ENCODE peak calls at places on chromosomes 7 and 10, in six cellular contexts. One of them, this sample, is unnamed.

GRCh38 chr10:6542999-6543430 is 37.1 kb downstream of the PRKCQ start:
- DNase-seq in ovary: no peak
- DNase-seq in endodermal cell: peak
- DNase-seq in fibroblast of lung: no peak
- DNase-seq in stomach: no peak
- DNase-seq in AG04450: no peak
- DNase-seq in this sample: no peak

GRCh38 chr10:35259769-35260397 is 76.4 kb upstream of the CCNY start:
- DNase-seq in ovary: no peak
- DNase-seq in endodermal cell: no peak
- DNase-seq in fibroblast of lung: peak
- DNase-seq in stomach: no peak
- DNase-seq in AG04450: peak
- DNase-seq in this sample: no peak

GRCh38 chr7:43511029-43511428 is 71.9 kb upstream of the STK17A start:
- DNase-seq in ovary: no peak
- DNase-seq in endodermal cell: peak
- DNase-seq in fibroblast of lung: no peak
- DNase-seq in stomach: no peak
- DNase-seq in AG04450: no peak
- DNase-seq in this sample: no peak

GRCh38 chr7:157795631-157796030 is 458.8 kb downstream of the DNAJB6 start:
- DNase-seq in ovary: no peak
- DNase-seq in endodermal cell: no peak
- DNase-seq in fibroblast of lung: no peak
- DNase-seq in stomach: no peak
- DNase-seq in AG04450: no peak
- DNase-seq in this sample: no peak

GRCh38 chr10:71214641-71215160 is 2.3 kb downstream of the UNC5B start:
- DNase-seq in ovary: no peak
- DNase-seq in endodermal cell: no peak
- DNase-seq in fibroblast of lung: no peak
- DNase-seq in stomach: peak
- DNase-seq in AG04450: no peak
- DNase-seq in this sample: no peak

GRCh38 chr10:124149681-124150080 is 56.3 kb upstream of the CHST15 start:
- DNase-seq in ovary: no peak
- DNase-seq in endodermal cell: peak
- DNase-seq in fibroblast of lung: no peak
- DNase-seq in stomach: no peak
- DNase-seq in AG04450: no peak
- DNase-seq in this sample: no peak

GRCh38 chr7:30032310-30033125 is 4.3 kb downstream of the PLEKHA8 start:
- DNase-seq in ovary: no peak
- DNase-seq in endodermal cell: no peak
- DNase-seq in fibroblast of lung: peak
- DNase-seq in stomach: no peak
- DNase-seq in AG04450: peak
- DNase-seq in this sample: no peak

GRCh38 chr7:5557920-5558401 is 134.3 kb upstream of the TNRC18 start:
- DNase-seq in ovary: peak
- DNase-seq in endodermal cell: no peak
- DNase-seq in fibroblast of lung: no peak
- DNase-seq in stomach: peak
- DNase-seq in AG04450: no peak
- DNase-seq in this sample: peak

GRCh38 chr7:34067406-34067805 is 162.1 kb downstream of the BMPER start:
- DNase-seq in ovary: no peak
- DNase-seq in endodermal cell: no peak
- DNase-seq in fibroblast of lung: no peak
- DNase-seq in stomach: no peak
- DNase-seq in AG04450: no peak
- DNase-seq in this sample: no peak

GRCh38 chr10:46220187-46220586 is 66.6 kb upstream of the ANTXRL start:
- DNase-seq in ovary: no peak
- DNase-seq in endodermal cell: peak
- DNase-seq in fibroblast of lung: no peak
- DNase-seq in stomach: no peak
- DNase-seq in AG04450: no peak
- DNase-seq in this sample: no peak

GRCh38 chr10:101588879-101589278 is 758 bp downstream of the DPCD start:
- DNase-seq in ovary: no peak
- DNase-seq in endodermal cell: no peak
- DNase-seq in fibroblast of lung: peak
- DNase-seq in stomach: no peak
- DNase-seq in AG04450: no peak
- DNase-seq in this sample: no peak

GRCh38 chr10:104492349-104492940 is 138.8 kb downstream of the CFAP58 start:
- DNase-seq in ovary: no peak
- DNase-seq in endodermal cell: peak
- DNase-seq in fibroblast of lung: peak
- DNase-seq in stomach: no peak
- DNase-seq in AG04450: no peak
- DNase-seq in this sample: no peak

GRCh38 chr10:104580321-104580720 is 60.8 kb upstream of the SORCS3 start:
- DNase-seq in ovary: no peak
- DNase-seq in endodermal cell: no peak
- DNase-seq in fibroblast of lung: peak
- DNase-seq in stomach: no peak
- DNase-seq in AG04450: no peak
- DNase-seq in this sample: no peak

GRCh38 chr7:134842901-134843300 is 63.5 kb downstream of the CALD1 start:
- DNase-seq in ovary: no peak
- DNase-seq in endodermal cell: no peak
- DNase-seq in fibroblast of lung: no peak
- DNase-seq in stomach: no peak
- DNase-seq in AG04450: no peak
- DNase-seq in this sample: no peak

GRCh38 chr7:134847834-134848233 is 68.4 kb downstream of the CALD1 start:
- DNase-seq in ovary: no peak
- DNase-seq in endodermal cell: no peak
- DNase-seq in fibroblast of lung: no peak
- DNase-seq in stomach: no peak
- DNase-seq in AG04450: no peak
- DNase-seq in this sample: no peak

GRCh38 chr7:134844200-134844599 is 64.8 kb downstream of the CALD1 start:
- DNase-seq in ovary: no peak
- DNase-seq in endodermal cell: peak
- DNase-seq in fibroblast of lung: no peak
- DNase-seq in stomach: no peak
- DNase-seq in AG04450: no peak
- DNase-seq in this sample: no peak

GRCh38 chr7:134842062-134842461 is 62.6 kb downstream of the CALD1 start:
- DNase-seq in ovary: no peak
- DNase-seq in endodermal cell: no peak
- DNase-seq in fibroblast of lung: no peak
- DNase-seq in stomach: no peak
- DNase-seq in AG04450: no peak
- DNase-seq in this sample: no peak

GRCh38 chr7:134845461-134845860 is 66.0 kb downstream of the CALD1 start:
- DNase-seq in ovary: no peak
- DNase-seq in endodermal cell: no peak
- DNase-seq in fibroblast of lung: no peak
- DNase-seq in stomach: no peak
- DNase-seq in AG04450: no peak
- DNase-seq in this sample: peak
- TF ChIP-seq CTCF in ovary: no peak
- TF ChIP-seq CTCF in endodermal cell: peak
- TF ChIP-seq CTCF in fibroblast of lung: no peak
- TF ChIP-seq CTCF in stomach: peak
- TF ChIP-seq CTCF in AG04450: peak
- TF ChIP-seq CTCF in this sample: peak

GRCh38 chr7:40706829-40707228 is 572.0 kb downstream of the SUGCT start:
- DNase-seq in ovary: no peak
- DNase-seq in endodermal cell: no peak
- DNase-seq in fibroblast of lung: no peak
- DNase-seq in stomach: no peak
- DNase-seq in AG04450: no peak
- DNase-seq in this sample: no peak

GRCh38 chr7:40709077-40709964 is 574.5 kb downstream of the SUGCT start:
- DNase-seq in ovary: no peak
- DNase-seq in endodermal cell: no peak
- DNase-seq in fibroblast of lung: no peak
- DNase-seq in stomach: no peak
- DNase-seq in AG04450: no peak
- DNase-seq in this sample: no peak

GRCh38 chr7:40701836-40702551 is 567.2 kb downstream of the SUGCT start:
- DNase-seq in ovary: no peak
- DNase-seq in endodermal cell: no peak
- DNase-seq in fibroblast of lung: no peak
- DNase-seq in stomach: no peak
- DNase-seq in AG04450: no peak
- DNase-seq in this sample: no peak

GRCh38 chr7:40700653-40701475 is 566.1 kb downstream of the SUGCT start:
- DNase-seq in ovary: no peak
- DNase-seq in endodermal cell: peak
- DNase-seq in fibroblast of lung: peak
- DNase-seq in stomach: no peak
- DNase-seq in AG04450: no peak
- DNase-seq in this sample: no peak

GRCh38 chr7:40704172-40704571 is 569.4 kb downstream of the SUGCT start:
- DNase-seq in ovary: no peak
- DNase-seq in endodermal cell: no peak
- DNase-seq in fibroblast of lung: no peak
- DNase-seq in stomach: no peak
- DNase-seq in AG04450: no peak
- DNase-seq in this sample: no peak
- TF ChIP-seq CTCF in ovary: no peak
- TF ChIP-seq CTCF in endodermal cell: peak
- TF ChIP-seq CTCF in fibroblast of lung: no peak
- TF ChIP-seq CTCF in stomach: no peak
- TF ChIP-seq CTCF in AG04450: peak
- TF ChIP-seq CTCF in this sample: no peak

DNA sequence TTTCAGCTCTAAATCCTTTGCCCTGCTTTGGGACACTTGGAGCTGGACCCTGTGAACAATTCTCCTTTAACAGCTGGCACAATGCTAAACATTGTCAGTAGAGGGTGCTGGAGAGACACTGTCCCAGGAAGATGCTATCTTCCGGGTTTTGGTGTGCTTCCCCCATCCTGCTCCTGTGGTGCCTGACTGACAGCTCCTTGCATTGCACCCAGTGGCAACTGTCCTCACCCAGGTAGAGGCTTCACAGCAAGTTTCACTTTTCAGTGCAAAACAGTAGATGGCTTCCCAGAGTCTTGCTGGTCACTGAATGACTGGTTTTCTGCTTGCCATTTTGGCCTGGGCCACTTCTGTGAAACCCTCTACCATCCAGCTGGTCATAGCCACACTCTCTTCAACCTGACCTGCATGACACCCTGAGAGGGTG is 77.3 kb downstream of the CDC14C start:
- DNase-seq in ovary: peak
- DNase-seq in endodermal cell: peak
- DNase-seq in fibroblast of lung: peak
- DNase-seq in stomach: no peak
- DNase-seq in AG04450: no peak
- DNase-seq in this sample: peak
- TF ChIP-seq CTCF in ovary: no peak
- TF ChIP-seq CTCF in endodermal cell: peak
- TF ChIP-seq CTCF in fibroblast of lung: peak
- TF ChIP-seq CTCF in stomach: no peak
- TF ChIP-seq CTCF in AG04450: no peak
- TF ChIP-seq CTCF in this sample: no peak

GRCh38 chr7:21028186-21028989 is 241.7 kb upstream of the SP8 start:
- DNase-seq in ovary: no peak
- DNase-seq in endodermal cell: peak
- DNase-seq in fibroblast of lung: peak
- DNase-seq in stomach: no peak
- DNase-seq in AG04450: no peak
- DNase-seq in this sample: no peak
- TF ChIP-seq CTCF in ovary: no peak
- TF ChIP-seq CTCF in endodermal cell: no peak
- TF ChIP-seq CTCF in fibroblast of lung: no peak
- TF ChIP-seq CTCF in stomach: no peak
- TF ChIP-seq CTCF in AG04450: no peak
- TF ChIP-seq CTCF in this sample: no peak

DNA sequence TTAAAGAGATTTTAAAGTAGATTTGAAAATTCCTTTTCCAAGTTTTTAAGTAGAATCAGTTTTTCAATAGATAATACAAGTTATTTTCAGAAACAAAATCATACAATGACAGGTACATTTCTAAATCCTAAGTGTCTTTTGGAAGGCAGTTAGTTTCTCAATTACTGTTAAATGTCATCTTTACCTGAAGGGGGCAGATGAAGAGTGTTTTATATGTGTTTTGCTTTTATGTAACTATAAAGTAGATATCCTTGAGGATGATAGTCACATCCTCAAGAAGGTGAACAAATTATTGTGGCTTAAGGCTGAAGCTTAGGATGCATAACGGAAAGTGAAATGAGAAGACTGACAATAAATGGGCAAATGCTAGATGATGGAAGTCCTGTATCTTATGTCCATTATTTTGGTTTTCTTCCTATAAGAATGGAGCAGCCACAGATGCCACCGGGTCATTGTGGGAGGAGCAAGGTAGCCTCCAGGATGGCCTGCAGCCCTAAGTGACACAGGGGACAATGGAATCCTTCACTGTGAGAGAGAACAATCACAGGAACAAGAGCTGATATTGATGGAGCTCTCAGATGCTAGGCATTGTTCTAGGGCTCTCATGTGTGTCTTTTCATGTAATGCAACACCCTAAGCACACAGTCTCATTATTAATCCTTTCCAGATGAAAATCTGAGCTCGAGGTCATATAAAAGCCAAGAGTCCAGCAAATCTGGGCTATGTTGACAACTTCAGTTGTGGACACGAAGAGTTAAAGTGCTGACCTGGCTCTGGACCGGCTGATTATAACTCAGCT is 14.1 kb upstream of the MKX start:
- DNase-seq in ovary: no peak
- DNase-seq in endodermal cell: no peak
- DNase-seq in fibroblast of lung: no peak
- DNase-seq in stomach: no peak
- DNase-seq in AG04450: no peak
- DNase-seq in this sample: no peak
- TF ChIP-seq CTCF in ovary: no peak
- TF ChIP-seq CTCF in endodermal cell: peak
- TF ChIP-seq CTCF in fibroblast of lung: no peak
- TF ChIP-seq CTCF in stomach: no peak
- TF ChIP-seq CTCF in AG04450: peak
- TF ChIP-seq CTCF in this sample: peak

GRCh38 chr7:152076324-152076821 is 50.9 kb downstream of the GALNT11 start:
- DNase-seq in ovary: no peak
- DNase-seq in endodermal cell: peak
- DNase-seq in fibroblast of lung: no peak
- DNase-seq in stomach: peak
- DNase-seq in AG04450: no peak
- DNase-seq in this sample: peak
- TF ChIP-seq CTCF in ovary: no peak
- TF ChIP-seq CTCF in endodermal cell: peak
- TF ChIP-seq CTCF in fibroblast of lung: peak
- TF ChIP-seq CTCF in stomach: peak
- TF ChIP-seq CTCF in AG04450: peak
- TF ChIP-seq CTCF in this sample: peak